ENCODE peak calls at places on chromosomes 16 and 17, in seven cellular contexts. U is naive thymus-derived CD4-positive, alpha-beta T cell; Z is brain microvascular endothelial cell; Y is trophoblast cell; P is C1 segment of cervical spinal cord; J is HFFc6; X is caudate nucleus. G is an unnamed sample.

GRCh38 chr17:2800367-2800766 is 4.1 kb downstream of the RAP1GAP2 start:
- DNase-seq in U (no peak), Z (no peak), Y (no peak), P (no peak), J (no peak), X (no peak), G (no peak)

GRCh38 chr17:17890773-17891759 is 54.3 kb upstream of the SREBF1 start:
- DNase-seq in U (peak; percentile 43), Z (peak; percentile 68), Y (peak; percentile 59), P (no peak), J (peak; percentile 55), X (no peak), G (peak; percentile 74)

GRCh38 chr16:80994451-80994850 is 12.2 kb downstream of the CMC2 start:
- DNase-seq in U (no peak), Z (no peak), Y (no peak), P (no peak), J (no peak), X (no peak), G (no peak)

GRCh38 chr16:49704586-49705155 is 151.2 kb downstream of the ZNF423 start:
- DNase-seq in U (no peak), Z (no peak), Y (peak; percentile 9), P (no peak), J (no peak), X (no peak), G (no peak)

GRCh38 chr17:82819015-82819414 is 20.8 kb downstream of the ZNF750 start:
- DNase-seq in U (no peak), Z (no peak), Y (no peak), P (no peak), J (no peak), X (no peak), G (no peak)

GRCh38 chr17:28986714-28987367 is 19.0 kb downstream of the SEZ6 start:
- DNase-seq in U (no peak), Z (no peak), Y (no peak), P (no peak), J (no peak), X (no peak), G (no peak)

GRCh38 chr17:48542114-48542955 is 2.6 kb downstream of the HOXB2 start:
- DNase-seq in U (peak; percentile 47), Z (no peak), Y (no peak), P (no peak), J (no peak), X (no peak), G (peak; percentile 63)

GRCh38 chr16:79980650-79981521 is 380.3 kb upstream of the MAF start:
- DNase-seq in U (no peak), Z (no peak), Y (no peak), P (peak; percentile 69), J (no peak), X (peak; percentile 69), G (no peak)

GRCh38 chr17:57097832-57098421 is 12.9 kb downstream of the AKAP1 start:
- DNase-seq in U (no peak), Z (peak; percentile 63), Y (no peak), P (peak; percentile 23), J (peak; percentile 87), X (no peak), G (no peak)

GRCh38 chr16:49356728-49357488 is 16.7 kb upstream of the C16orf78 start:
- DNase-seq in U (no peak), Z (no peak), Y (no peak), P (no peak), J (no peak), X (no peak), G (no peak)

GRCh38 chr17:17693253-17693954 is 12.1 kb downstream of the RAI1 start:
- DNase-seq in U (no peak), Z (no peak), Y (no peak), P (peak; percentile 86), J (no peak), X (peak; percentile 37), G (peak; percentile 54)

GRCh38 chr16:495127-495748 is 32.3 kb upstream of the CAPN15 start:
- DNase-seq in U (peak; percentile 16), Z (peak; percentile 13), Y (peak; percentile 59), P (no peak), J (peak; percentile 29), X (no peak), G (peak; percentile 39)

GRCh38 chr16:68147438-68147837 is 62.3 kb downstream of the NFATC3 start:
- DNase-seq in U (no peak), Z (no peak), Y (no peak), P (no peak), J (no peak), X (no peak), G (no peak)